ENCODE peak calls at places on chromosomes 13 and 19, in seven cellular contexts. R is Calu3, Q is fibroblast of lung, C is cardiac fibroblast, G is foreskin fibroblast, T is coronary artery, Y is epithelial cell of proximal tubule. W is an unnamed sample.

GRCh38 chr19:33231511-33231910 is 5.9 kb upstream of the SLC7A10 start:
- DNase-seq in R (no peak), Q (no peak), C (peak), G (peak), T (no peak), Y (no peak), W (no peak)

GRCh38 chr19:51259348-51260245 is 8.7 kb downstream of the SIGLECL1 start:
- DNase-seq in R (peak), Q (no peak), C (peak), G (peak), T (no peak), Y (no peak), W (no peak)

GRCh38 chr13:58843567-58843966 is 1212.0 kb downstream of the PCDH17 start:
- DNase-seq in R (no peak), Q (no peak), C (no peak), G (no peak), T (no peak), Y (no peak), W (no peak)

GRCh38 chr19:3369337-3370213 is 3.2 kb downstream of the NFIC start:
- DNase-seq in R (no peak), Q (peak), C (peak), G (peak), T (peak), Y (no peak), W (no peak)

GRCh38 chr13:102240110-102240509 is 161.7 kb downstream of the FGF14 start:
- DNase-seq in R (no peak), Q (no peak), C (no peak), G (no peak), T (no peak), Y (no peak), W (no peak)

GRCh38 chr13:48393698-48394085 is 19.2 kb downstream of the LPAR6 start:
- DNase-seq in R (no peak), Q (no peak), C (no peak), G (no peak), T (no peak), Y (no peak), W (no peak)

GRCh38 chr19:34556500-34556899 is 74.9 kb downstream of the WTIP start:
- DNase-seq in R (peak), Q (no peak), C (peak), G (peak), T (no peak), Y (no peak), W (no peak)

GRCh38 chr19:17766543-17767131 is 15.4 kb downstream of the FCHO1 start:
- DNase-seq in R (peak), Q (peak), C (peak), G (peak), T (no peak), Y (no peak), W (peak)

GRCh38 chr13:83731113-83731512 is 151.2 kb downstream of the SLITRK1 start:
- DNase-seq in R (no peak), Q (no peak), C (no peak), G (no peak), T (no peak), Y (no peak), W (no peak)

GRCh38 chr19:33703438-33703750 is 81.6 kb downstream of the CHST8 start:
- DNase-seq in R (no peak), Q (no peak), C (no peak), G (no peak), T (no peak), Y (no peak), W (no peak)

GRCh38 chr13:49457221-49457620 is 13.1 kb downstream of the SETDB2 start:
- DNase-seq in R (no peak), Q (peak), C (peak), G (no peak), T (no peak), Y (no peak), W (no peak)

DNA sequence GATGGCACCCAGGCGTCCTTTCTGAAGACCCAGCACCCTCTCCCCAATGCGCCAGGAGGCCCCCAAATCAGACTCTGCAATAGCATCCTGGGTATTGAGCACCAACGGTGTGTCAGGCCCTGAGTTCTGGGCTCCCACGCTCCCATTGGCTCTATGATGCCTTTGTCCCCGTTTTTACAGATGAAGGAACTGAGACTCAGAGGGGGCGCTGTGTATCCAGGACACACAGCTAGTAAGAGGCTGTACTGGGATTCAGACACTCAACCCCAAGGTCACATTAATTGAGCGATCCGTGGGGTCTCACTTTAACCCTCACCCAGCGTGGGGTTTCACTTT is 42.5 kb downstream of the CYP4F22 start:
- DNase-seq in R (peak), Q (no peak), C (no peak), G (no peak), T (no peak), Y (no peak), W (no peak)
- TF ChIP-seq CTCF in R (no peak), Q (no peak), C (no peak), G (no peak), T (no peak), Y (peak), W (no peak)

GRCh38 chr13:43005460-43006236 is 13.6 kb upstream of the EPSTI1 start:
- DNase-seq in R (no peak), Q (peak), C (peak), G (no peak), T (no peak), Y (no peak), W (no peak)

GRCh38 chr13:43003729-43004128 is 11.7 kb upstream of the EPSTI1 start:
- DNase-seq in R (no peak), Q (no peak), C (no peak), G (no peak), T (no peak), Y (no peak), W (no peak)

GRCh38 chr13:43008591-43008990 is 14.8 kb upstream of the DNAJC15 start:
- DNase-seq in R (no peak), Q (peak), C (no peak), G (no peak), T (no peak), Y (no peak), W (no peak)

GRCh38 chr13:43009506-43009905 is 13.9 kb upstream of the DNAJC15 start:
- DNase-seq in R (no peak), Q (peak), C (peak), G (peak), T (no peak), Y (no peak), W (no peak)

DNA sequence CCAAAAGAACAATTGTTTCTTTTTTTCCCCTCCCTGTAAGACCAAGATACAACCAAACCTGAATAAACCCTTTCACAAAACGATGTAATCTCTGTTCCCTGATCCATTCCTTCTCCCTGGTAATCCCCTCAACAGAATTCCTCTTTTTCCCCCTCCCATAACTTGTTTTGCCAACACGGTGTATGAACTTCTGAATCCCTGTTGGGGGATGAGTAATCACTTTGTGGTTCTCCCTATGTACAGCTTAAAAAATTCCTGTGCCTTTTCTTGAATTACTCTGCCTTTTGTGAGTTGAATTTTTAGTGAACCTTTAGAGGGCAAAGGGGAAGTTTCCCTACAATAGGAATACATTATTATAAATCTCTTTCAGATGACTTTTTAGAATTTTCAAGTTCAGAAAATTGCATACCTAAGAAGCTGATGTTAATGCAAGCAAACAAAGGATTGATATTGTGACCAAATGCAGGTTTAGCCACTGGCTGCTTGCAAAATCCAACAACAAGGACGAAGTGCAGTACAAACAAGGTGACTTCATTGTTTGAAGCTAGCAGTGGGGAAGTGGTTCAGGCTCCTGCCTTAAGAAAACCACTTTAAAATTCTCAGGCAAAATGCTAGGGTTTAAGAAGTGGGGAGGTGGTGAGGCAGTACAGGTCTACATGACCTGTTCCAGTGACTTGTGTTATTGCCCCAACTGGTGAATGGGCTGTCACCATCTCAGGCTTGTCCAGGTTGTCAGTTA is 15.0 kb upstream of the EPSTI1 start:
- DNase-seq in R (no peak), Q (peak), C (peak), G (peak), T (no peak), Y (no peak), W (no peak)
- TF ChIP-seq CTCF in R (no peak), Q (no peak), C (no peak), G (no peak), T (no peak), Y (no peak), W (no peak)

GRCh38 chr13:23778007-23778687 is 111.1 kb downstream of the MIPEP start:
- DNase-seq in R (no peak), Q (peak), C (peak), G (no peak), T (no peak), Y (no peak), W (no peak)
- TF ChIP-seq CTCF in R (no peak), Q (peak), C (no peak), G (peak), T (no peak), Y (peak), W (no peak)

GRCh38 chr13:95535243-95535642 is 17.3 kb upstream of the CLDN10 start:
- DNase-seq in R (peak), Q (peak), C (peak), G (peak), T (no peak), Y (peak), W (no peak)

GRCh38 chr13:95533545-95534135 is 18.9 kb upstream of the CLDN10 start:
- DNase-seq in R (peak), Q (no peak), C (no peak), G (no peak), T (no peak), Y (no peak), W (no peak)

GRCh38 chr13:95541308-95541707 is 11.2 kb upstream of the CLDN10 start:
- DNase-seq in R (no peak), Q (no peak), C (no peak), G (no peak), T (no peak), Y (no peak), W (no peak)

GRCh38 chr13:95540848-95541247 is 11.7 kb upstream of the CLDN10 start:
- DNase-seq in R (no peak), Q (no peak), C (no peak), G (no peak), T (no peak), Y (no peak), W (no peak)

DNA sequence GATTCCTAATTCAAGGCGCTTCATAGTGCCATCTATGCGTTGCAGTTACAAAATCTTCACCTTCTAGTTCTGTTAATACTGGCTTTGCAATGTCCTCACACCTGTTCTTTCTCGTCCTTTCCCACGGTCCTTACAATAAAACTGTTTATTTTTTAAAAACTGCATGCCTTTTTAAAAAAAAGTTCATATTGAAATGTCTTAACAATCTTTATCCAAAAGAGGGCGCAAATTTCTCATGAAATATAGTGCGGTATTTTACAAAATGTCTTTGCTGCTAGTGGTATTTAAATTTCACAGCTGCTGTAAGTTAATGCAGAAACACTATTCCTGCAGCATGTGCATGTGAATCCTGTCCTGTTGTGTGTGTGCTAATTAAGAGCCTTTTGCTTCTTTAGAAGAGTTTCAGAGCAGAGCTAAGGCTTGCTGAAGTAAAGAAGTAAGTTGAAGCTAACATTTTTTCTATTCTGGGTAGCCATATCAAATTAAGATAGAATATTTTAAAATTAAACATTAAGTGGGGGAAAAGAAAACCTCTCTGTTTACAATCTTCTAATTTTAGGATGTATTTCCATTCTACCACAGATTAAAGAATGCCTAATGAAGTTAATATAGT is 15.8 kb upstream of the CLDN10 start:
- DNase-seq in R (no peak), Q (no peak), C (peak), G (peak), T (no peak), Y (no peak), W (no peak)
- TF ChIP-seq CTCF in R (no peak), Q (no peak), C (peak), G (peak), T (no peak), Y (peak), W (peak)

GRCh38 chr13:107788464-107789165 is 426.7 kb downstream of the LIG4 start:
- DNase-seq in R (no peak), Q (no peak), C (no peak), G (no peak), T (no peak), Y (no peak), W (no peak)
- TF ChIP-seq CTCF in R (no peak), Q (no peak), C (no peak), G (no peak), T (no peak), Y (no peak), W (no peak)